ENCODE peak calls at places on chromosomes 6 and 20, in eight cellular contexts. M, H, Q, D, V, R, T and U are unnamed samples. For H3K4me1, the result is how much of the 10 kb centered on the place peaks cover.

GRCh38 chr6:51045548-51045947 is 226.9 kb downstream of the TFAP2B start:
- DNase-seq in M (no peak), H (peak), Q (no peak), D (no peak), V (no peak), R (no peak), T (no peak), U (no peak)

GRCh38 chr6:134464690-134465411 is 146.9 kb upstream of the SGK1 start:
- DNase-seq in M (peak), H (peak), Q (peak), D (peak), V (no peak), R (no peak), T (no peak), U (peak)

GRCh38 chr20:35539756-35540212 is 2.1 kb upstream of the ERGIC3 start:
- DNase-seq in M (no peak), H (no peak), Q (no peak), D (peak), V (peak), R (peak), T (no peak), U (no peak)

GRCh38 chr6:7146079-7146828 is 38.5 kb downstream of the RREB1 start:
- DNase-seq in M (peak), H (peak), Q (no peak), D (peak), V (no peak), R (peak), T (peak), U (no peak)

GRCh38 chr6:25315778-25316177 is 36.6 kb downstream of the CARMIL1 start:
- DNase-seq in M (no peak), H (no peak), Q (no peak), D (no peak), V (no peak), R (no peak), T (no peak), U (no peak)

GRCh38 chr6:1311400-1312192 is at the start of gene FOXQ1:
- DNase-seq in M (peak), H (peak), Q (peak), D (peak), V (peak), R (peak), T (no peak), U (peak)

GRCh38 chr6:167760979-167761793 is 65.5 kb upstream of the AFDN start:
- DNase-seq in M (peak), H (no peak), Q (no peak), D (no peak), V (no peak), R (peak), T (peak), U (peak)

GRCh38 chr6:51019785-51020184 is 201.1 kb downstream of the TFAP2B start:
- DNase-seq in M (no peak), H (no peak), Q (no peak), D (no peak), V (no peak), R (no peak), T (no peak), U (no peak)

GRCh38 chr6:15317934-15318902 is 72.3 kb downstream of the JARID2 start:
- DNase-seq in M (no peak), H (no peak), Q (peak), D (no peak), V (peak), R (no peak), T (no peak), U (no peak)

GRCh38 chr20:63379296-63379695 is 18.1 kb upstream of the CHRNA4 start:
- DNase-seq in M (no peak), H (no peak), Q (no peak), D (no peak), V (no peak), R (no peak), T (no peak), U (no peak)

GRCh38 chr6:27129917-27130316 is 117.6 kb upstream of the PRSS16 start:
- DNase-seq in M (no peak), H (no peak), Q (no peak), D (no peak), V (no peak), R (no peak), T (no peak), U (no peak)

GRCh38 chr20:40697466-40697987 is 8.5 kb upstream of the MAFB start:
- DNase-seq in M (no peak), H (no peak), Q (no peak), D (no peak), V (no peak), R (no peak), T (no peak), U (no peak)

GRCh38 chr6:12313311-12313991 is 23.3 kb downstream of the EDN1 start:
- DNase-seq in M (no peak), H (no peak), Q (no peak), D (no peak), V (no peak), R (no peak), T (no peak), U (no peak)

GRCh38 chr6:138956244-138956924 is 31.7 kb downstream of the REPS1 start:
- DNase-seq in M (no peak), H (no peak), Q (no peak), D (no peak), V (no peak), R (no peak), T (no peak), U (no peak)

GRCh38 chr6:138957484-138957883 is 30.6 kb downstream of the REPS1 start:
- DNase-seq in M (peak), H (no peak), Q (no peak), D (no peak), V (no peak), R (peak), T (no peak), U (no peak)

GRCh38 chr6:138957903-138958302 is 30.1 kb downstream of the REPS1 start:
- DNase-seq in M (no peak), H (no peak), Q (no peak), D (peak), V (no peak), R (no peak), T (no peak), U (no peak)

GRCh38 chr6:138958595-138958994 is 29.5 kb downstream of the REPS1 start:
- DNase-seq in M (no peak), H (no peak), Q (no peak), D (no peak), V (no peak), R (no peak), T (no peak), U (no peak)

DNA sequence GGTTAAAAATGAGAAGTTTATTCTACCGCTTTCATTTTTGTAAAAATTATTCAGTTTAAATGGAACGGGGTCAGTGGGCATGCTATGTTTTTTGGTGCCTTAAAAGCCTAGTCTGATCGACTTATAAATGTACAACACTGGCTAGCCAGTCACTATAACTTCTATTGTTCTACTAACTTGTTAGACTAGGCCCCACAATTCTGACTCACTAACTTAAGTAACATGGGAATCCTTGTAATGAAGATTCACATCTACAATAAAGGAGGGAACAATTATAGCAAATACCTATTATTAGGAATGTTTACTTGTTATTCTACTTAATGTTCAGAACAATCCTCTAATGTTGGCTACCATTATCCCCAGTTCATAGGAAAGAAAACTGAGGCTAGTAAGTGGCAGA is 28.5 kb downstream of the REPS1 start:
- DNase-seq in M (no peak), H (peak), Q (no peak), D (no peak), V (no peak), R (no peak), T (no peak), U (no peak)
- H3K4me1 ChIP-seq in M (under half), H (under half), Q (under half), D (under half), V (under half), R (under half), T (under half), U (under half)

GRCh38 chr6:143543435-143543834 is 31.9 kb upstream of the FUCA2 start:
- DNase-seq in M (no peak), H (no peak), Q (no peak), D (no peak), V (no peak), R (no peak), T (no peak), U (no peak)
- H3K4me1 ChIP-seq in M (under half), H (under half), Q (under half), D (half or more), V (under half), R (under half), T (under half), U (under half)

GRCh38 chr20:5654557-5654956 is 95.6 kb upstream of the SHLD1 start:
- DNase-seq in M (peak), H (peak), Q (no peak), D (no peak), V (no peak), R (peak), T (no peak), U (no peak)
- H3K4me1 ChIP-seq in M (under half), H (half or more), Q (under half), D (under half), V (under half), R (under half), T (under half), U (under half)

GRCh38 chr20:17664025-17664638 is 17.9 kb downstream of the RRBP1 start:
- DNase-seq in M (no peak), H (no peak), Q (no peak), D (no peak), V (no peak), R (no peak), T (peak), U (no peak)

GRCh38 chr20:17663486-17663885 is 18.6 kb downstream of the RRBP1 start:
- DNase-seq in M (no peak), H (no peak), Q (peak), D (no peak), V (peak), R (no peak), T (peak), U (no peak)

GRCh38 chr20:17661121-17661744 is 20.8 kb downstream of the RRBP1 start:
- DNase-seq in M (no peak), H (no peak), Q (no peak), D (no peak), V (no peak), R (no peak), T (peak), U (no peak)

GRCh38 chr20:17663040-17663399 is 19.0 kb downstream of the RRBP1 start:
- DNase-seq in M (no peak), H (no peak), Q (no peak), D (no peak), V (no peak), R (no peak), T (peak), U (no peak)

DNA sequence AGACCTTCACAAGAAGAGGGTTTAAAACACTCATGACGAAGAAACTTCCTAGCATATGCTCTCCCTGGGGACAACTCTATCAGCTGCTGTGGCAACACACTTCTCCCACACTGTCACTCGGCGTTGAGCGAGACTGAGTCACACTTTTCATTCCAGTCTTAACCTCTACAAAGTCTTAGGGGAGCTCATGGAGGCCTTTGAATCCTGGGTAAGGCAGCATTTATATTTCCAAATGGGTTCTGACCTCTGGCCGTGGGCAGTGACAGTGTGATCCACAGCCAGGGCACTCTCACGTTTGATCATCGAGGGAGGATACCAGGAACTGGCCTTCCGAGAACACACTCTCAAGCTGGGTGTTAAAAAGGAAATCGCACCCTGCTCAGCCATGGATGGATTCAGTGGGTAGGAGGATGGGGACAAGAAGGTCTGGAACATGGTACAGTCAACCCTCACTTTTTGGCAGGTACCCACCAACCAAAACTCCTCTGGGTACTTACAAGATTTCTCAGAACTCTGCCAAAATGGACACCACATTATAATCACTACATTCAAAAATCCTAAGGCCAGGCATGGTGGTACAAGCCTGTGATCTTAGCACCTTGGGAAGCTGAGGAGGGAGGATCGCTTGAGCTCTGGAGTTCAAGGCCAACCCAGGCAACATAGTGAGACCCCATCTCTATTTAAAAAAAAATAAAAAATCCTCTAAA is 19.6 kb downstream of the RRBP1 start:
- DNase-seq in M (peak), H (no peak), Q (peak), D (peak), V (no peak), R (no peak), T (peak), U (no peak)
- H3K4me1 ChIP-seq in M (under half), H (under half), Q (half or more), D (under half), V (under half), R (under half), T (under half), U (under half)

GRCh38 chr20:3798405-3798768 is 2.3 kb downstream of the CDC25B start:
- DNase-seq in M (no peak), H (no peak), Q (no peak), D (no peak), V (no peak), R (no peak), T (no peak), U (no peak)
- H3K4me1 ChIP-seq in M (under half), H (under half), Q (under half), D (half or more), V (under half), R (under half), T (under half), U (under half)

DNA sequence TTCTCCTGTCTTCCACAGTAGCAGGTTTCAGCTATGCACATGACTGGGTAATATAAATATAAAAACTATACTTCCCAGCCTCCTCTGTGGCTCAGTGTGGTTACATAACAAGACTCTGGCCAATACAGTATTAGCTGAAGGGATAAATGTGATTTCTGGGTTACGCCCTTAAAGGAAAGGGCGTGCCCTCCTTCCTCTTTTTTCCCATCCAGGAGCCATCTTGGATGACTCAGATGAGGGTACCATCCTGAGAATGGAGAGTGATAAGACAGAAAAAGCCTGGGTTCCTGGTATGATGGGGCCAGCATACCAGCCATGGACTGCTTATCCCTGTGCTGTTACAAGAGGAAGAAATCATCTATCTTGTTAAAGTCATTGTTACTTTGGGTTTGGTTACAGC is 123.3 kb downstream of the NFATC2 start:
- DNase-seq in M (no peak), H (no peak), Q (peak), D (no peak), V (no peak), R (no peak), T (no peak), U (no peak)
- H3K4me1 ChIP-seq in M (under half), H (under half), Q (under half), D (under half), V (under half), R (under half), T (under half), U (under half)